ENCODE peak calls at places on chromosomes 6 and 20, in ten cellular contexts. M is mesothelial cell of epicardium, I is K562, A is endothelial cell, G is A549, U is heart left ventricle, T is astrocyte of the cerebellum, H is body of pancreas, P is uterus, S is foreskin fibroblast. W is an unnamed sample.
A peak's percentile ranks its signal among the peaks of the same experiment; 100 is the strongest.

GRCh38 chr6:72533601-72534000 is 88.3 kb upstream of the KCNQ5 start:
- DNase-seq in I (no peak), P (no peak), M (no peak), U (no peak), H (no peak), G (no peak), A (no peak), S (peak; percentile 34), T (no peak), W (no peak)

GRCh38 chr20:44028341-44028715 is 113.7 kb downstream of the TOX2 start:
- DNase-seq in T (no peak), S (peak; percentile 68), I (no peak), G (no peak), M (peak; percentile 19), P (no peak), A (no peak), H (no peak), U (no peak), W (no peak)

GRCh38 chr6:3744211-3744900 is 7.2 kb downstream of the PXDC1 start:
- DNase-seq in S (peak; percentile 45), I (no peak), U (no peak), G (no peak), A (no peak), T (no peak), P (peak; percentile 18), H (no peak), M (no peak), W (no peak)

GRCh38 chr6:99013661-99014458 is 66.1 kb upstream of the FBXL4 start:
- DNase-seq in U (no peak), M (no peak), A (no peak), I (no peak), P (no peak), S (no peak), G (no peak), T (no peak), H (no peak), W (no peak)

GRCh38 chr6:142444800-142445405 is 143.1 kb downstream of the ADGRG6 start:
- DNase-seq in G (no peak), U (no peak), A (no peak), T (no peak), H (no peak), P (no peak), S (peak; percentile 10), I (no peak), M (no peak), W (no peak)

GRCh38 chr6:44100088-44100550 is 27.1 kb downstream of the MRPL14 start:
- DNase-seq in A (peak; percentile 58), T (no peak), S (peak; percentile 60), M (no peak), I (peak; percentile 62), H (peak; percentile 31), P (no peak), U (no peak), G (peak; percentile 38), W (no peak)

GRCh38 chr6:108689279-108690161 is 128.8 kb downstream of the FOXO3 start:
- DNase-seq in I (peak; percentile 52), T (no peak), U (peak; percentile 86), G (no peak), H (peak; percentile 98), A (no peak), P (peak; percentile 84), S (peak; percentile 98), M (no peak), W (no peak)

GRCh38 chr6:25166955-25167753 is 112.0 kb upstream of the CARMIL1 start:
- DNase-seq in U (no peak), H (peak; percentile 16), M (no peak), I (no peak), T (no peak), S (peak; percentile 12), A (no peak), P (no peak), G (no peak), W (no peak)

GRCh38 chr20:16007164-16007563 is 566.1 kb downstream of the KIF16B start:
- DNase-seq in H (no peak), A (no peak), P (no peak), U (no peak), T (no peak), G (no peak), S (no peak), I (no peak), M (no peak), W (no peak)

GRCh38 chr20:44019638-44020335 is 105.1 kb downstream of the TOX2 start:
- DNase-seq in H (no peak), G (no peak), M (no peak), U (no peak), T (no peak), P (no peak), I (no peak), S (peak; percentile 60), A (no peak), W (no peak)

DNA sequence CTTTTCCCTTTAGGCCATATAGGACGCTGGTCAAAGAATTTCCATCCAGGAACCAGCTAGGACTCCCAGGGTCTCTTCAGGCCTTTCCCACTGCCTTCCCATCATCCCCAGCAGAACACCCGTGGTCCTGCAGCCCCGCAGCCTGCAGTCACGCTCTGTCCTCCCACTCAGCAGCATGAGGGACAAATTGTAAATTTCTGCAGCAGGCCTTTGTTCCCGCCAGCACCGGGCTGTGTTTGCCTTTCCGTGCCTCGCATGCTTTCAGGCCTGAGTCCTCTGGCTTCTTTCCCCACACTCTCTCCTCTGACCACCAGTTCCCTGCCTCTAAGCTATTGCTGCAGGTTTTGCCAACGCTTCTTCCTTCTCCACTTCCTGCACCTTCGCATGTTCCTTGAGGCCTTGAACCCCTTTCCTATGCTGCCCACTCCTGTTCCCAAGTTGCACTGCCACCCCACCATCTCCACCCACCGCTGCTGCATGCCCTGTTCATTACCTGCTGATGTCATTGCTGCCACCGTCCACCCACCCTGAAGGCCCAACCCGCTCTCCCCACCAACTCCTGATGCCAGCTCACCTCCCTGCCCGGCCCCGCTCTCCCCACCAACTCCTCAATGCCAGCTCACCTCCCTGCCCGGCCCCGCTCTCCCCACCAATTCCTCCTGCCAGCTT is 49.8 kb downstream of the RNASET2 start:
- DNase-seq in G (no peak), U (no peak), I (no peak), T (no peak), S (no peak), P (no peak), H (no peak), A (no peak), M (no peak), W (no peak)
- TF ChIP-seq CTCF in G (no peak), U (no peak), I (no peak), T (no peak), S (no peak), P (no peak), H (no peak), A (no peak), M (no peak), W (no peak)

GRCh38 chr6:7589949-7590917 is at the start of gene SNRNP48:
- DNase-seq in G (peak; percentile 69), H (peak; percentile 97), A (peak; percentile 92), I (peak; percentile 98), M (peak; percentile 96), U (peak; percentile 95), P (peak; percentile 95), T (peak; percentile 83), S (peak; percentile 97), W (peak; percentile 93)

GRCh38 chr6:7591770-7592169 is 1.8 kb downstream of the SNRNP48 start:
- DNase-seq in A (no peak), I (no peak), T (no peak), H (no peak), M (no peak), S (no peak), U (no peak), G (no peak), P (no peak), W (no peak)

GRCh38 chr6:7594579-7595125 is 4.7 kb downstream of the SNRNP48 start:
- DNase-seq in M (no peak), S (no peak), P (no peak), I (no peak), G (no peak), U (no peak), T (no peak), A (no peak), H (no peak), W (no peak)

GRCh38 chr6:7590918-7591302 is 912 bp downstream of the SNRNP48 start:
- DNase-seq in A (no peak), U (peak; percentile 35), S (peak; percentile 46), G (no peak), P (no peak), H (peak; percentile 38), T (no peak), M (no peak), I (peak; percentile 36), W (no peak)

DNA sequence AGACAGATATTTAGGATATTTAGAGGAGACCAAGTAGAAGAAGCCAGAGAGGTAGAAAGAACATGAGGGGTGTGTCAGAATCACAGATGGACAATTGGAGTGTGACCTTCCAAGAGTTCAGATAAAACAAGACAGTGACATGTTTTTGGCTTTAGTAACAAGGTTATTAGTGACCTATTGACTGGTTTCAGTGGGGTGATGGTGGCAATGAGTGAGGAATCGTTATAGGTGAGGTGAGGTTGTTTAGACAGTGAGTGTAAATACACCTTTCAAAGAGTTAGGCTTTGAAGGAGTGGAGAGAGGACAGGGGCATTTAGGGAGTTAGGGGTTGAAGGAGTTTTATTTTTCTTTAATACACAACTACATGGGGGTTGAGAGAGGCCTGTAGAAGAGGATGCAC is 3.2 kb downstream of the SNRNP48 start:
- DNase-seq in M (no peak), S (no peak), A (no peak), I (no peak), P (no peak), T (no peak), H (no peak), U (no peak), G (no peak), W (no peak)
- TF ChIP-seq CTCF in M (no peak), S (no peak), A (no peak), I (no peak), P (no peak), T (no peak), H (no peak), U (no peak), G (no peak), W (no peak)

DNA sequence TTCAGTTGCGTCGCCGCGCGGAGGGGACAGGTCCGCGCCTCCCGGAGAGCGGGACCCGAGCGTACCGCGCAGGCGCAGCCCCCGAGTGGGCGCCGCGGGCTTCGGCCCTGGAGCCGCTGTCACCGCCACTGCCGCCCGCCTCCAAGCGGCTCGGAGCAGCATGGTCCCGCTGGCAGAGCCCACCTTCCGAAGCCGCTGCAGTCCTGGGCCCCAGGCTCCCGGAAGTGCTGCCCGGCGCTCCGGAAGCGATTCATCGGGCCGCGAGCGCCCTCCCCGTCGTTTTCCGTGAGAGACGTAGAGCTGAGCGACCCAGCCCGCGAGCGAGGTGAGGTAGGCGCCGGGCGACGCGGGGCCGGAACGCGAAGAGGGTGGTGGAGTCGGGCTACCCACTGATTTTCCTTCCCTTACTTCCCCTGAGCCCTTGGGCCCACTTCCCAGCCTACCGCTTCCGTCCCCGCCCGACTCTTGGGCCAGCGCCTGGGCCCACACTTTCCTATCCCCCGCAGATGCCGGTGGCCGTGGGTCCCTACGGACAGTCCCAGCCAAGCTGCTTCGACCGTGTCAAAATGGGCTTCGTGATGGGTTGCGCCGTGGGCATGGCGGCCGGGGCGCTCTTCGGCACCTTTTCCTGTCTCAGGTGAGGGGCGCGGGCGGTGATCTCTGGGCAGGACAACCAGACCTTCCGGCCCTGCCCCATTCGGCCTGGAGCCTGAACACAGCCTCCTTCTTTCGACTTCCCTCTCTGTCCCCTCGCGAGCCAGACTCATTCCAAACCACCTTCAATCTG is at the start of the genes NFS1 and ROMO1:
- DNase-seq in A (peak; percentile 81), H (peak; percentile 84), U (peak; percentile 85), P (peak; percentile 81), I (peak; percentile 97), G (peak; percentile 91), M (peak; percentile 88), S (peak; percentile 95), T (peak; percentile 49), W (peak; percentile 80)
- TF ChIP-seq CTCF in A (peak; percentile 27), H (peak; percentile 10), U (peak; percentile 32), P (peak; percentile 39), I (peak; percentile 32), G (peak; percentile 10), M (peak; percentile 35), S (peak; percentile 9), T (peak; percentile 26), W (peak; percentile 50)

GRCh38 chr6:52839124-52840055 is 1.2 kb downstream of the GSTA5 start:
- DNase-seq in A (peak; percentile 74), S (peak; percentile 80), M (peak; percentile 53), P (no peak), U (peak; percentile 16), H (peak; percentile 68), G (peak; percentile 52), I (peak; percentile 76), T (no peak), W (peak; percentile 22)
- TF ChIP-seq CTCF in A (peak; percentile 83), S (peak; percentile 74), M (peak; percentile 59), P (no peak), U (peak; percentile 56), H (peak; percentile 64), G (peak; percentile 60), I (peak; percentile 70), T (peak; percentile 67), W (peak; percentile 70)